ENCODE peak calls at places on chromosomes 1 and 21, in four cellular contexts. One of them, this sample, is unnamed.

GRCh38 chr1:152394151-152394550 is 19.9 kb downstream of the CRNN start:
- DNase-seq in Peyer's patch: no peak
- DNase-seq in mucosa of descending colon: no peak
- DNase-seq in AG09309: no peak
- DNase-seq in this sample: no peak

GRCh38 chr21:44012474-44013379 is 618 bp downstream of the TRAPPC10 start:
- DNase-seq in Peyer's patch: peak
- DNase-seq in mucosa of descending colon: peak
- DNase-seq in AG09309: no peak
- DNase-seq in this sample: no peak

GRCh38 chr1:179353546-179353945 is 12.2 kb upstream of the AXDND1 start:
- DNase-seq in mucosa of descending colon: no peak
- DNase-seq in Peyer's patch: no peak
- DNase-seq in AG09309: no peak
- DNase-seq in this sample: peak

GRCh38 chr1:29984544-29985375 is 738.6 kb downstream of the MATN1 start:
- DNase-seq in Peyer's patch: no peak
- DNase-seq in AG09309: no peak
- DNase-seq in mucosa of descending colon: no peak
- DNase-seq in this sample: no peak

GRCh38 chr1:1344672-1345361 is 4.4 kb downstream of the DVL1 start:
- DNase-seq in Peyer's patch: peak
- DNase-seq in mucosa of descending colon: no peak
- DNase-seq in AG09309: no peak
- DNase-seq in this sample: no peak

GRCh38 chr1:154869351-154870116 is 547 bp downstream of the KCNN3 start:
- DNase-seq in Peyer's patch: no peak
- DNase-seq in mucosa of descending colon: no peak
- DNase-seq in AG09309: no peak
- DNase-seq in this sample: no peak

GRCh38 chr1:100874433-100874832 is 20.2 kb downstream of the EXTL2 start:
- DNase-seq in AG09309: no peak
- DNase-seq in Peyer's patch: no peak
- DNase-seq in mucosa of descending colon: no peak
- DNase-seq in this sample: no peak

GRCh38 chr1:207058878-207059867 is 6.1 kb downstream of the PFKFB2 start:
- DNase-seq in mucosa of descending colon: no peak
- DNase-seq in AG09309: no peak
- DNase-seq in Peyer's patch: no peak
- DNase-seq in this sample: peak

GRCh38 chr1:224377676-224378006 is 21.0 kb downstream of the CNIH4 start:
- DNase-seq in AG09309: no peak
- DNase-seq in Peyer's patch: no peak
- DNase-seq in mucosa of descending colon: no peak
- DNase-seq in this sample: no peak

GRCh38 chr1:217029311-217030157 is 306.3 kb upstream of the ESRRG start:
- DNase-seq in AG09309: peak
- DNase-seq in mucosa of descending colon: no peak
- DNase-seq in Peyer's patch: no peak
- DNase-seq in this sample: peak

GRCh38 chr1:84907095-84907827 is 14.3 kb upstream of the LPAR3 start:
- DNase-seq in mucosa of descending colon: no peak
- DNase-seq in AG09309: peak
- DNase-seq in Peyer's patch: no peak
- DNase-seq in this sample: peak

GRCh38 chr1:160374701-160375443 is 8.0 kb downstream of the NHLH1 start:
- DNase-seq in Peyer's patch: no peak
- DNase-seq in mucosa of descending colon: no peak
- DNase-seq in AG09309: no peak
- DNase-seq in this sample: no peak
- H3K4me3 ChIP-seq in Peyer's patch: no peak
- H3K4me3 ChIP-seq in mucosa of descending colon: no peak
- H3K4me3 ChIP-seq in AG09309: no peak
- H3K4me3 ChIP-seq in this sample: no peak

GRCh38 chr1:95013948-95014574 is 58.7 kb downstream of the ALG14 start:
- DNase-seq in Peyer's patch: no peak
- DNase-seq in mucosa of descending colon: no peak
- DNase-seq in AG09309: no peak
- DNase-seq in this sample: no peak

GRCh38 chr1:95007687-95008086 is 65.1 kb downstream of the ALG14 start:
- DNase-seq in mucosa of descending colon: no peak
- DNase-seq in Peyer's patch: no peak
- DNase-seq in AG09309: no peak
- DNase-seq in this sample: no peak

GRCh38 chr1:95010158-95010557 is 62.6 kb downstream of the ALG14 start:
- DNase-seq in AG09309: no peak
- DNase-seq in mucosa of descending colon: no peak
- DNase-seq in Peyer's patch: no peak
- DNase-seq in this sample: no peak

GRCh38 chr1:95017775-95018174 is 55.0 kb downstream of the ALG14 start:
- DNase-seq in AG09309: no peak
- DNase-seq in Peyer's patch: no peak
- DNase-seq in mucosa of descending colon: no peak
- DNase-seq in this sample: no peak

DNA sequence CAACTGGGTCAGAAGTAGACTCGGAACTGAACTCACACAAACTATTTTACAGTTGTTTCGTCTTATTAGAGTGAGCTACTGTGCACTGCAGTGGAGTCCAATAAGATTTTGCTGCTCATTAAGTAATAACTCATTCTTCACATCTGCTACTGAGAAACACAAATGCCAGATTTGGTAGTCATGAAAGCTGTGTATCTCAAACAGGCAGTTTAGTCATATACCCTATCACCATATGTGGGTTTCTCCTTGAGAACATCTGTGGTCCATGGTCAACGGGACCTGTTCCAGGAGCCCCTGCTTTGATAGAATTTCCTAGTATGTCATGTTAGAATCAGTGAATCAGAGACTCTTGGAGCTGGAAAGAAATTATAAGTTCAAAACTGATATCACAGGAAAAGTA is 60.4 kb downstream of the ALG14 start:
- DNase-seq in Peyer's patch: no peak
- DNase-seq in mucosa of descending colon: no peak
- DNase-seq in AG09309: peak
- DNase-seq in this sample: peak
- H3K4me3 ChIP-seq in Peyer's patch: no peak
- H3K4me3 ChIP-seq in mucosa of descending colon: no peak
- H3K4me3 ChIP-seq in AG09309: no peak
- H3K4me3 ChIP-seq in this sample: no peak

GRCh38 chr1:6168947-6169586 is 11.1 kb downstream of the CHD5 start:
- DNase-seq in Peyer's patch: no peak
- DNase-seq in mucosa of descending colon: no peak
- DNase-seq in AG09309: no peak
- DNase-seq in this sample: no peak

GRCh38 chr1:6170742-6171201 is 9.3 kb downstream of the CHD5 start:
- DNase-seq in Peyer's patch: no peak
- DNase-seq in mucosa of descending colon: no peak
- DNase-seq in AG09309: no peak
- DNase-seq in this sample: no peak

GRCh38 chr1:6172549-6172948 is 7.6 kb downstream of the CHD5 start:
- DNase-seq in mucosa of descending colon: no peak
- DNase-seq in Peyer's patch: no peak
- DNase-seq in AG09309: no peak
- DNase-seq in this sample: no peak

GRCh38 chr1:6171546-6172124 is 8.5 kb downstream of the CHD5 start:
- DNase-seq in Peyer's patch: no peak
- DNase-seq in AG09309: no peak
- DNase-seq in mucosa of descending colon: no peak
- DNase-seq in this sample: no peak

DNA sequence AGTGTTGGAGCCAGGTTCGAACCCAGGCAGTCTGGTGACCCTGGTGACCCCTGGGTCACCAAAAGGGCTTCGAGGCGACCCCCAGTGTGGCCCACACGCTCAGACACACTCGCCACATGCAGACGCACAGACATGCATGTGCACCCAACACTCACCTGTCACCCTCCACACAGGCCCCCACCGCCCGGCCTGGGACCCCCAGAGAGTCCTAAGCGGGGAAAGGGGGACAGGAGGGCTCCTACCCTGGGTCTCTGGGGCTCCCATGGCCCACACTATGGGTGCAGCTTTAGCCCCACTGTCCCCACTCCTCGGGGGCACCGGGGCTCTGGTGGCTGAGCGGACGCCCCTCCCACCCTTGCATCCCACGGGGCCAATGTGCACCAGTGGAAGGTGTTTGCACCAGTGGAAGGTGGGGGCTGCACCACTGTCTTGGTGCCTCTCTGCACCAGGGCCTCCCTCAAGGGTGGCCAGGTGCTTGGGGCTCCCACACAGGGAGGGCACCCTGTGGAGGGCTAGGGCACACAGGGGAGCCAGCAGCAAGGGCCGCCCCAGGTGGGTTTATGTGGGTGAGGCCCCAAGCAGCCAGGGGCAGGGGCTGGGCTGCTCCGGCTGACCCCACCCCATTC is 9.9 kb downstream of the CHD5 start:
- DNase-seq in Peyer's patch: no peak
- DNase-seq in mucosa of descending colon: no peak
- DNase-seq in AG09309: no peak
- DNase-seq in this sample: no peak
- H3K4me3 ChIP-seq in Peyer's patch: no peak
- H3K4me3 ChIP-seq in mucosa of descending colon: no peak
- H3K4me3 ChIP-seq in AG09309: no peak
- H3K4me3 ChIP-seq in this sample: no peak

GRCh38 chr1:184300446-184300845 is 86.4 kb upstream of the C1orf21 start:
- DNase-seq in mucosa of descending colon: no peak
- DNase-seq in AG09309: no peak
- DNase-seq in Peyer's patch: no peak
- DNase-seq in this sample: no peak

GRCh38 chr1:184299076-184299790 is 87.6 kb upstream of the C1orf21 start:
- DNase-seq in Peyer's patch: no peak
- DNase-seq in AG09309: peak
- DNase-seq in mucosa of descending colon: no peak
- DNase-seq in this sample: peak

GRCh38 chr1:184299796-184300195 is 87.0 kb upstream of the C1orf21 start:
- DNase-seq in AG09309: no peak
- DNase-seq in Peyer's patch: no peak
- DNase-seq in mucosa of descending colon: no peak
- DNase-seq in this sample: no peak

GRCh38 chr1:184301228-184301627 is 85.6 kb upstream of the C1orf21 start:
- DNase-seq in mucosa of descending colon: no peak
- DNase-seq in AG09309: no peak
- DNase-seq in Peyer's patch: no peak
- DNase-seq in this sample: no peak

GRCh38 chr1:184302346-184302745 is 84.5 kb upstream of the C1orf21 start:
- DNase-seq in mucosa of descending colon: no peak
- DNase-seq in Peyer's patch: no peak
- DNase-seq in AG09309: no peak
- DNase-seq in this sample: no peak
- H3K4me3 ChIP-seq in mucosa of descending colon: no peak
- H3K4me3 ChIP-seq in Peyer's patch: no peak
- H3K4me3 ChIP-seq in AG09309: no peak
- H3K4me3 ChIP-seq in this sample: no peak

GRCh38 chr1:199728345-199728744 is 299.2 kb upstream of the NR5A2 start:
- DNase-seq in mucosa of descending colon: no peak
- DNase-seq in AG09309: no peak
- DNase-seq in Peyer's patch: no peak
- DNase-seq in this sample: no peak

GRCh38 chr1:199733125-199733524 is 294.4 kb upstream of the NR5A2 start:
- DNase-seq in AG09309: no peak
- DNase-seq in mucosa of descending colon: no peak
- DNase-seq in Peyer's patch: no peak
- DNase-seq in this sample: no peak

GRCh38 chr1:199735660-199736059 is 291.9 kb upstream of the NR5A2 start:
- DNase-seq in mucosa of descending colon: no peak
- DNase-seq in AG09309: no peak
- DNase-seq in Peyer's patch: no peak
- DNase-seq in this sample: no peak

GRCh38 chr1:199736646-199737045 is 290.9 kb upstream of the NR5A2 start:
- DNase-seq in mucosa of descending colon: no peak
- DNase-seq in Peyer's patch: no peak
- DNase-seq in AG09309: no peak
- DNase-seq in this sample: no peak

GRCh38 chr1:199734186-199734585 is 293.3 kb upstream of the NR5A2 start:
- DNase-seq in Peyer's patch: no peak
- DNase-seq in AG09309: no peak
- DNase-seq in mucosa of descending colon: no peak
- DNase-seq in this sample: no peak
- H3K4me3 ChIP-seq in Peyer's patch: no peak
- H3K4me3 ChIP-seq in AG09309: no peak
- H3K4me3 ChIP-seq in mucosa of descending colon: no peak
- H3K4me3 ChIP-seq in this sample: no peak